ENCODE peak calls at places on chromosomes 12 and 14, in four cellular contexts. I is right cardiac atrium; Q is mesothelial cell of epicardium; W is naive thymus-derived CD8-positive, alpha-beta T cell. F is an unnamed sample.

GRCh38 chr14:96103560-96104460 is 64.6 kb downstream of the C14orf132 start:
- DNase-seq in I (no peak), Q (no peak), W (no peak), F (no peak)

GRCh38 chr12:18153826-18154225 is 63.8 kb upstream of the RERGL start:
- DNase-seq in I (no peak), Q (no peak), W (no peak), F (no peak)

GRCh38 chr14:73714656-73715081 is 485 bp upstream of the PNMA1 start:
- DNase-seq in I (no peak), Q (no peak), W (no peak), F (no peak)

GRCh38 chr12:1913377-1914115 is 4.9 kb downstream of the CACNA2D4 start:
- DNase-seq in I (no peak), Q (peak), W (no peak), F (no peak)

GRCh38 chr12:89707623-89707991 is 1.0 kb downstream of the ATP2B1 start:
- DNase-seq in I (peak), Q (peak), W (peak), F (peak)

GRCh38 chr14:22850944-22851790 is 14.8 kb downstream of the MMP14 start:
- DNase-seq in I (peak), Q (no peak), W (no peak), F (peak)

GRCh38 chr14:97164014-97164413 is 366.8 kb downstream of the VRK1 start:
- DNase-seq in I (no peak), Q (no peak), W (no peak), F (no peak)

GRCh38 chr12:11822071-11822818 is 172.8 kb downstream of the ETV6 start:
- DNase-seq in I (no peak), Q (peak), W (peak), F (no peak)

GRCh38 chr12:104672096-104672445 is 215.3 kb downstream of the CHST11 start:
- DNase-seq in I (no peak), Q (no peak), W (no peak), F (no peak)

GRCh38 chr14:67881225-67881624 is 61.6 kb downstream of the RAD51B start:
- DNase-seq in I (no peak), Q (no peak), W (no peak), F (no peak)

GRCh38 chr12:67991158-67991557 is 1.9 kb downstream of the IFNG-AS1 start:
- DNase-seq in I (no peak), Q (no peak), W (peak), F (no peak)

GRCh38 chr12:109833307-109834189 is at the start of gene TRPV4:
- DNase-seq in I (peak), Q (peak), W (no peak), F (peak)

GRCh38 chr14:32370720-32371119 is 41.6 kb downstream of the AKAP6 start:
- DNase-seq in I (no peak), Q (no peak), W (no peak), F (no peak)

GRCh38 chr12:113137861-113138783 is 2.6 kb upstream of the RASAL1 start:
- DNase-seq in I (no peak), Q (no peak), W (no peak), F (peak)

GRCh38 chr12:50934981-50935807 is 17.1 kb upstream of the HIGD1C start:
- DNase-seq in I (no peak), Q (no peak), W (no peak), F (no peak)

GRCh38 chr12:124605869-124606774 is 38.7 kb upstream of the NCOR2 start:
- DNase-seq in I (no peak), Q (no peak), W (no peak), F (peak)

GRCh38 chr14:76701981-76702380 is 59.3 kb upstream of the VASH1 start:
- DNase-seq in I (peak), Q (no peak), W (no peak), F (no peak)

GRCh38 chr12:121484967-121485366 is 85.0 kb downstream of the RNF34 start:
- DNase-seq in I (no peak), Q (no peak), W (no peak), F (no peak)

GRCh38 chr14:53601409-53601808 is 355.2 kb downstream of the BMP4 start:
- DNase-seq in I (no peak), Q (no peak), W (no peak), F (no peak)

GRCh38 chr14:93228550-93228949 is 21.5 kb downstream of the UBR7 start:
- DNase-seq in I (no peak), Q (no peak), W (no peak), F (no peak)

GRCh38 chr12:40692617-40693502 is 621 bp downstream of the CNTN1 start:
- DNase-seq in I (peak), Q (peak), W (no peak), F (no peak)

GRCh38 chr12:108854453-108855283 is 2.7 kb downstream of the SSH1 start:
- DNase-seq in I (peak), Q (no peak), W (no peak), F (no peak)

GRCh38 chr14:105346880-105347586 is 32.5 kb downstream of the PACS2 start:
- DNase-seq in I (no peak), Q (no peak), W (no peak), F (no peak)

GRCh38 chr14:78251308-78251707 is 81.1 kb downstream of the NRXN3 start:
- DNase-seq in I (no peak), Q (no peak), W (no peak), F (no peak)

GRCh38 chr14:69137456-69138188 is 15.3 kb downstream of the DCAF5 start:
- DNase-seq in I (no peak), Q (no peak), W (no peak), F (no peak)

GRCh38 chr14:87260460-87260859 is 732.5 kb downstream of the GALC start:
- DNase-seq in I (no peak), Q (no peak), W (no peak), F (no peak)

GRCh38 chr14:73809386-73809785 is 42.2 kb upstream of the PTGR2 start:
- DNase-seq in I (no peak), Q (no peak), W (no peak), F (no peak)